ENCODE peak calls at places on chromosomes 16 and 17, in four cellular contexts. Z, F, W and D are unnamed samples.
A peak's percentile ranks its signal among the peaks of the same experiment; 100 is the strongest.

GRCh38 chr16:67910162-67910561 is 17.1 kb downstream of the PSKH1 start:
- DNase-seq in Z (no peak), F (no peak), W (peak; percentile 19), D (no peak)

GRCh38 chr16:2386990-2387389 is 42.3 kb upstream of the CCNF start:
- DNase-seq in Z (no peak), F (no peak), W (no peak), D (no peak)

GRCh38 chr16:76311260-76311659 is 34.1 kb downstream of the CNTNAP4 start:
- DNase-seq in Z (no peak), F (no peak), W (no peak), D (no peak)

GRCh38 chr16:26816885-26817571 is 249.7 kb upstream of the C16orf82 start:
- DNase-seq in Z (no peak), F (no peak), W (no peak), D (no peak)

GRCh38 chr17:40750391-40750790 is 4.7 kb downstream of the KRT25 start:
- DNase-seq in Z (no peak), F (no peak), W (no peak), D (no peak)

GRCh38 chr17:40561871-40562611 is 3.2 kb downstream of the CCR7 start:
- DNase-seq in Z (peak; percentile 71), F (peak; percentile 44), W (no peak), D (no peak)

GRCh38 chr17:77160877-77161530 is 20.2 kb downstream of the SEC14L1 start:
- DNase-seq in Z (no peak), F (no peak), W (no peak), D (no peak)

GRCh38 chr16:27315333-27316037 is 1.7 kb downstream of the IL4R start:
- DNase-seq in Z (peak; percentile 89), F (peak; percentile 7), W (no peak), D (no peak)

GRCh38 chr17:69967910-69968411 is 107.1 kb upstream of the KCNJ16 start:
- DNase-seq in Z (no peak), F (no peak), W (peak; percentile 97), D (no peak)

GRCh38 chr17:49976163-49976827 is 7.3 kb downstream of the DLX4 start:
- DNase-seq in Z (no peak), F (no peak), W (no peak), D (no peak)

GRCh38 chr17:82007495-82008257 is 15.0 kb downstream of the CENPX start:
- DNase-seq in Z (no peak), F (no peak), W (no peak), D (no peak)

GRCh38 chr17:15469260-15469659 is 1.8 kb upstream of the CDRT4 start:
- DNase-seq in Z (no peak), F (no peak), W (peak; percentile 58), D (no peak)

GRCh38 chr16:50547340-50547865 is 793 bp upstream of the NKD1 start:
- DNase-seq in Z (peak; percentile 88), F (peak; percentile 88), W (no peak), D (no peak)

GRCh38 chr17:41870627-41871026 is 5.4 kb upstream of the KLHL11 start:
- DNase-seq in Z (no peak), F (no peak), W (no peak), D (no peak)

GRCh38 chr17:65359016-65359415 is 202.4 kb downstream of the AXIN2 start:
- DNase-seq in Z (no peak), F (no peak), W (peak; percentile 21), D (peak; percentile 55)

GRCh38 chr17:42275527-42276358 is 448 bp downstream of the STAT5B start:
- DNase-seq in Z (peak; percentile 74), F (peak; percentile 13), W (no peak), D (no peak)

GRCh38 chr16:80703391-80704071 is 100.9 kb downstream of the CDYL2 start:
- DNase-seq in Z (no peak), F (no peak), W (no peak), D (no peak)

GRCh38 chr16:85057212-85057889 is 29.8 kb downstream of the KIAA0513 start:
- DNase-seq in Z (no peak), F (no peak), W (no peak), D (no peak)

GRCh38 chr16:75044800-75045361 is 46.1 kb downstream of the ZNRF1 start:
- DNase-seq in Z (no peak), F (no peak), W (no peak), D (no peak)

GRCh38 chr17:21505819-21506815 is 130.0 kb downstream of the KCNJ12 start:
- DNase-seq in Z (no peak), F (no peak), W (no peak), D (no peak)

GRCh38 chr17:21512307-21513011 is 136.3 kb downstream of the KCNJ12 start:
- DNase-seq in Z (no peak), F (no peak), W (no peak), D (no peak)

GRCh38 chr17:21511368-21512195 is 135.4 kb downstream of the KCNJ12 start:
- DNase-seq in Z (peak; percentile 95), F (peak; percentile 20), W (no peak), D (no peak)

GRCh38 chr17:21513012-21513570 is 136.9 kb downstream of the KCNJ12 start:
- DNase-seq in Z (peak; percentile 94), F (peak; percentile 52), W (no peak), D (no peak)

DNA sequence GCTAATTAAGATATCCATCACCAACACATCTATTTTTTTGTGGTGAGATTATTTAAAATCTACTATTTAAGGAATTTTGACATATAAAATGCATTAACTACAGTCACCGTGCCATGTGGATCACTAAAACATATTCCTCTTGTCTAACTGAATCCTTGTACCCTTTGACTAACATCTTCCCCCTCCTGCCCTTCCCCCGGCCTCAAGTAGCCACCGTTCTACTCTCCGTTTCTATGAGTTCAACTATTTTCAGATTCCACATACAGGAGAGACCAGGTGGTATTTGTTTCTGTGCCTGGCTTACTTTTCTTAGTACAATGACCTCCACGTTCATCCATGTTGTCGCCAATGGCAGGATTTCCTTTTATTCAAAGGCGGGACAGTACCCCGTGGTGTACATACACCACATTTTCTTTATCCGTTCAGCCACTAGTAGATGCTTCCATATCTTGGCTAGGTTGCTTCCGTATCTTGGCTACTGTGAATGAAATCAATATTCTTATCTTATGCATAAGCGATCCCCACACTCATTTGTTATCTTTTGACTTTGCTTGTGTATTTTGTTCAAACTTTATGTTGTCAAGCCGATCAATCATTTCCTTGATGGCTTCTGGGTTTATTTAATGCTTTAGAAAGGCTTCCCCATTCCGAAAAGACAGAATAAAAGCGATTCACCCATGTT is 134.7 kb downstream of the KCNJ12 start:
- DNase-seq in Z (no peak), F (no peak), W (no peak), D (no peak)
- H3K4me3 ChIP-seq in Z (peak overlapping the region; percentile 46), F (peak overlapping the region; percentile 51), W (peak overlapping the region; percentile 58), D (peak overlapping the region; percentile 62)

GRCh38 chr17:34257299-34257985 is 2.4 kb downstream of the CCL2 start:
- DNase-seq in Z (no peak), F (no peak), W (no peak), D (no peak)
- H3K4me3 ChIP-seq in Z (no peak overlapping the region), F (no peak overlapping the region), W (no peak overlapping the region), D (no peak overlapping the region)

GRCh38 chr16:81818514-81819304 is 39.6 kb downstream of the PLCG2 start:
- DNase-seq in Z (peak; percentile 68), F (no peak), W (no peak), D (no peak)
- H3K4me3 ChIP-seq in Z (no peak overlapping the region), F (no peak overlapping the region), W (no peak overlapping the region), D (no peak overlapping the region)

GRCh38 chr16:88569614-88569984 is 604 bp upstream of the ZC3H18 start:
- DNase-seq in Z (peak; percentile 91), F (no peak), W (no peak), D (no peak)
- H3K4me3 ChIP-seq in Z (peak overlapping the region; percentile 93), F (peak overlapping the region; percentile 74), W (peak overlapping the region; percentile 72), D (peak overlapping the region; percentile 88)

DNA sequence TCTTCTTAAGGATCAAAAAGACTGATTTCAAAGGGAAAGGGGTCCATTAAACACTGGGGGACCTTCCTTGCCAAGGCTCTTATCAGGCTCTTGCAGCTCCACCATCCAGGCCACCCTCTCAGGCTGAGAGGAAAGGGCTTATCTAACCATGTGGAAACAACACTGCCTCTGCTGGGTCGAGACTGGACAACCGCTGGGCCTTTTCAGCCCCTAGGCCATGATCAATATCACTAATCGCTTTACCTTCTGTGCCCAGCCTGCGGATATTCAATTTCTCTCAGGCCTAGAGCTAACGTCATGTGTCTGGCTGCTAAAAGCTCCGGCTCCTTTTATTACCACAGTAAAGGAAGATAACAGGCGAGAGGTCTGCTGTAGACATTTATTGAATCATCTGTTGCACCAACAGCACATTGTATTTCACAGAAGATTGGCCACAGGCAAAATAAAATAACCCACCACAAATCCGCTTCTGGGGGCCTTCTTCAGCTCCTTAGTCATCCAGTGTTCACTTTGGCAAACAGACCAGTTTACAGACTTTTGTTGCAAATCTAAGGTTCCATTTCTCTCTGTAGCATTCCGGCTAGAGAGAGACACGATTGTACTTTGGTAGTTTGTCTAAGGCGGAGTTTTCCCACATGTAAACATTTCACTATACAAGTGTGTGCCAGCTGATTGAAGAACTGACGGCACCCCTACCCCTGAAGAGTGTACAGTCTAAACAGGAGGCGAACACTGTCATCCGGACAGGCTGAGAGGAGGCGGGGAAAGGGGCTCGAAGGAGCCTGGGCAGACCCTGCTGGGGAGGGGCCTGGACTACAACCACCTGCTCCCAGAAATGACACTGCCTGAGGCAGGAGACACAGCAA is 13.9 kb downstream of the CYB561 start:
- DNase-seq in Z (peak; percentile 33), F (no peak), W (peak; percentile 33), D (no peak)
- H3K4me3 ChIP-seq in Z (no peak overlapping the region), F (no peak overlapping the region), W (no peak overlapping the region), D (no peak overlapping the region)

GRCh38 chr17:36939059-36939943 is 2.0 kb downstream of the LHX1 start:
- DNase-seq in Z (no peak), F (no peak), W (no peak), D (no peak)

GRCh38 chr17:36941265-36942021 is 4.2 kb downstream of the LHX1 start:
- DNase-seq in Z (no peak), F (no peak), W (no peak), D (no peak)

GRCh38 chr17:36938566-36939058 is 1.3 kb downstream of the LHX1 start:
- DNase-seq in Z (no peak), F (no peak), W (no peak), D (no peak)

GRCh38 chr17:36940313-36941264 is 3.3 kb downstream of the LHX1 start:
- DNase-seq in Z (no peak), F (no peak), W (no peak), D (no peak)

DNA sequence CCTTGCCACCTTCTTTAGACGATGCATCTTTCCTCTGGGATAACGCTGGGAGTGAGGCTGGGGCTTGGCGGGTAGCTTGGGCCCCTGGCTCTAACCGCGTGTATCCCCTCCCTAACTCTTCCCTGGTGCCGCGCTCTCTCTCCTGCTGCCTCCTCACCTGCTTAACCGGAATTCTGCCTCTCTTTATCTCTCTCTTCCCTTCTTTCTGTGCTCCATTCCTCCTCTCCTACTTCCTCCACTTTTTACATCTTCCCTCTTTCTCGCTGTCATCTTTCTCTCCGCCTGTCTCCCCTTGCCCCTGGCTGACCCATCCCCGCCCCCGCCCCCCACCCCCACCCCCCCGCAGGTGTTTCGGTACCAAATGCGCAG is 2.7 kb downstream of the LHX1 start:
- DNase-seq in Z (no peak), F (no peak), W (no peak), D (no peak)
- H3K4me3 ChIP-seq in Z (no peak overlapping the region), F (no peak overlapping the region), W (no peak overlapping the region), D (peak overlapping the region; percentile 82)

GRCh38 chr16:88429387-88430184 is 23.5 kb upstream of the ZFPM1 start:
- DNase-seq in Z (no peak), F (no peak), W (no peak), D (no peak)
- H3K4me3 ChIP-seq in Z (peak overlapping the region; percentile 40), F (peak overlapping the region; percentile 63), W (no peak overlapping the region), D (peak overlapping the region; percentile 37)